ENCODE peak calls at places on chromosomes 2 and 18, in four cellular contexts. V is left lung; Z is naive thymus-derived CD4-positive, alpha-beta T cell; H is fibroblast of lung. C is an unnamed sample. For H3K27me3 and H3K9me3, the result is how much of the 10 kb centered on the place peaks cover.

GRCh38 chr18:79775441-79776221 is 22.1 kb upstream of the KCNG2 start:
- DNase-seq in V (peak), Z (no peak), H (no peak), C (no peak)

GRCh38 chr18:49100226-49100968 is 149.6 kb upstream of the SMAD7 start:
- DNase-seq in V (no peak), Z (no peak), H (peak), C (no peak)

GRCh38 chr2:170848587-170848986 is 31.9 kb downstream of the GAD1 start:
- DNase-seq in V (no peak), Z (no peak), H (peak), C (peak)

GRCh38 chr18:41642756-41643155 is 312.3 kb upstream of the PIK3C3 start:
- DNase-seq in V (no peak), Z (no peak), H (no peak), C (no peak)

GRCh38 chr18:76687271-76688006 is 134.9 kb upstream of the ZNF236 start:
- DNase-seq in V (no peak), Z (no peak), H (no peak), C (no peak)

GRCh38 chr18:9849407-9849961 is 36.3 kb upstream of the TXNDC2 start:
- DNase-seq in V (peak), Z (no peak), H (no peak), C (no peak)

GRCh38 chr2:10498525-10499274 is 50.6 kb upstream of the ODC1 start:
- DNase-seq in V (no peak), Z (no peak), H (no peak), C (no peak)

GRCh38 chr2:110121052-110121334 is 5.4 kb upstream of the MALL start:
- DNase-seq in V (no peak), Z (no peak), H (no peak), C (no peak)

GRCh38 chr2:235541016-235541415 is 47.2 kb downstream of the AGAP1 start:
- DNase-seq in V (no peak), Z (no peak), H (no peak), C (no peak)

GRCh38 chr18:48771641-48772380 is 179.0 kb downstream of the SMAD7 start:
- DNase-seq in V (no peak), Z (no peak), H (no peak), C (no peak)

GRCh38 chr2:186848873-186849578 is at the start of gene ZSWIM2:
- DNase-seq in V (peak), Z (no peak), H (peak), C (peak)

GRCh38 chr2:140580799-140581198 is 1550.0 kb downstream of the LRP1B start:
- DNase-seq in V (no peak), Z (no peak), H (peak), C (no peak)

GRCh38 chr2:25711641-25712369 is 38.4 kb upstream of the DTNB start:
- DNase-seq in V (no peak), Z (no peak), H (no peak), C (no peak)

GRCh38 chr18:24271381-24272331 is 126.0 kb downstream of the OSBPL1A start:
- DNase-seq in V (peak), Z (no peak), H (peak), C (peak)

GRCh38 chr18:72232611-72233010 is 311.5 kb downstream of the CBLN2 start:
- DNase-seq in V (no peak), Z (no peak), H (no peak), C (no peak)

GRCh38 chr2:192197387-192197786 is 2.7 kb upstream of the TMEFF2 start:
- DNase-seq in V (no peak), Z (no peak), H (peak), C (no peak)

GRCh38 chr2:113876503-113877387 is 13.1 kb upstream of the ACTR3 start:
- DNase-seq in V (no peak), Z (peak), H (no peak), C (no peak)

GRCh38 chr2:121735520-121736074 is 1.1 kb downstream of the NIFK start:
- DNase-seq in V (no peak), Z (no peak), H (no peak), C (no peak)

GRCh38 chr2:76640905-76641304 is 881.3 kb downstream of the LRRTM4 start:
- DNase-seq in V (no peak), Z (no peak), H (no peak), C (peak)

GRCh38 chr18:39596891-39597290 is 2031.3 kb upstream of the CELF4 start:
- DNase-seq in V (no peak), Z (no peak), H (no peak), C (no peak)

GRCh38 chr2:117771969-117772630 is 42.4 kb upstream of the DDX18 start:
- DNase-seq in V (no peak), Z (no peak), H (peak), C (no peak)

GRCh38 chr18:59208602-59209001 is 11.4 kb upstream of the GRP start:
- DNase-seq in V (no peak), Z (no peak), H (no peak), C (no peak)

GRCh38 chr18:48782381-48782841 is 168.4 kb downstream of the SMAD7 start:
- DNase-seq in V (no peak), Z (no peak), H (no peak), C (peak)

GRCh38 chr2:26816893-26817292 is 31.0 kb downstream of the CENPA start:
- DNase-seq in V (no peak), Z (no peak), H (no peak), C (no peak)

DNA sequence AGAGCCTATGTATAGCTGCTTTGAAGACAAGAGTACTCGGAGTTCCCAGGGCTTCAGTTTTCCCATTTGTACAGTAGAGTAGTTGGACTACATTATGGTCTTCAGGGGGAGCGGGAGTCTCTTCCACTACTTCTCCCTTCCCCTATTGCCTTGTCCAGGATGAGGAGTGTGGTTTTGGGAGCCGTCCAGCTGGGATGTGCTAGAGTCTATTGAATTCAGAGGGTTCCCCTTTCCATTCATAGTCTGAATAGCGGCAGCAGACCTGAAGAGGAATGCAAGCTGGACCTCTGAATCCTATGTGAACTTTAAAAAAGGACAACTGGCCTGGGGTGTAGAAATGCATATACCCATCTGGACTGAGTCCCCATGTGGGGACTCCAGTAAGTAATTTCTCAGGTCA is 43.5 kb upstream of the EPG5 start:
- DNase-seq in V (no peak), Z (no peak), H (no peak), C (no peak)
- H3K27me3 ChIP-seq in V (under half), Z (under half), H (under half), C (under half)

DNA sequence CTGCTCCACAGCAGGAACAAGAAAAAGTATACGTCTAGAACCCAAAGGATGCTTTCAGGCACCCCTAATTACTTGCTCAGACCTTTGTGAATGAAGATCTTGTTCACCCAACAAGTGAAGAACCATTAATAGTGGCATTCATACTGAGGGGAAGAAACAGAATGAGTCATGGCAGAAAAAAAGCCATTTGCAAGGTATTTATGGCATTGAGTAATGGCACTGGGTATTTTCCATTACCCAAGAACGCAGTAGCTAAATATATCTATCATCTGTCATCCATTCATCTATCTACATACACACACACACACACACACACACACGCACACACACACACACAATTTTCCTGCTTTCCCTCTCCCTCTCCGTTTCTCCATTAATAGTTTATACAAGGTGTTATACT is 56.4 kb upstream of the XIRP2 start:
- DNase-seq in V (no peak), Z (no peak), H (no peak), C (no peak)
- H3K9me3 ChIP-seq in V (under half), Z (under half), H (under half), C (under half)

GRCh38 chr2:233935426-233935825 is 18.3 kb downstream of the TRPM8 start:
- DNase-seq in V (no peak), Z (no peak), H (no peak), C (no peak)
- H3K27me3 ChIP-seq in V (under half), Z (under half), H (under half), C (under half)

GRCh38 chr2:82690757-82691411 is 1768.2 kb downstream of the SUCLG1 start:
- DNase-seq in V (no peak), Z (no peak), H (no peak), C (no peak)
- H3K9me3 ChIP-seq in V (under half), Z (under half), H (under half), C (under half)

GRCh38 chr2:15730545-15731212 is 139.0 kb downstream of the DDX1 start:
- DNase-seq in V (peak), Z (no peak), H (peak), C (peak)
- H3K27me3 ChIP-seq in V (under half), Z (under half), H (under half), C (under half)

GRCh38 chr2:55161295-55162210 is 70.5 kb downstream of the CLHC1 start:
- DNase-seq in V (peak), Z (no peak), H (no peak), C (no peak)

GRCh38 chr2:55163895-55164509 is 68.1 kb downstream of the CLHC1 start:
- DNase-seq in V (no peak), Z (no peak), H (no peak), C (no peak)

GRCh38 chr2:55164534-55165104 is 67.5 kb downstream of the CLHC1 start:
- DNase-seq in V (no peak), Z (no peak), H (no peak), C (no peak)

GRCh38 chr2:55162284-55163006 is 69.6 kb downstream of the CLHC1 start:
- DNase-seq in V (no peak), Z (no peak), H (no peak), C (no peak)

GRCh38 chr2:55163258-55163657 is 68.8 kb downstream of the CLHC1 start:
- DNase-seq in V (no peak), Z (no peak), H (peak), C (no peak)
- H3K9me3 ChIP-seq in V (under half), Z (under half), H (under half), C (under half)

DNA sequence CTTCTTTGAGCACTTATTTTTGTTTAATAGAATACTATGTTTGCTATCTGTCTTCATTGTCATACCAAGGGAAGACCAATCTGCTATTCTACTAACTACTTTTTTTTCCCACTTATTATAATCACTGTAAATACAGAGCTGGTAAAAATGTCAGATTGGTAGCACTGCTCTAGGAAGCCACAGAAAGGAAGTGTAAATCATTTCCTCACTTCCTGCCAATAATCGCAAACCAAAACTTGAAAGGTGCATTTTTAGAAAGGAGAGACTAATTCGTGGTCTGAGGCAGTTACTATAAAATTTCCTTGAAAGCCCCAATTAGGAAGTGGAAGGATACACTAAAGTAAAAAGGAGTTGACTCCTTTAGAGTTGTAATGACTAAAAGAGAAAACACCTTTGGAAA is 13.9 kb upstream of the THSD7B start:
- DNase-seq in V (no peak), Z (no peak), H (no peak), C (no peak)
- H3K27me3 ChIP-seq in V (under half), Z (under half), H (under half), C (under half)

DNA sequence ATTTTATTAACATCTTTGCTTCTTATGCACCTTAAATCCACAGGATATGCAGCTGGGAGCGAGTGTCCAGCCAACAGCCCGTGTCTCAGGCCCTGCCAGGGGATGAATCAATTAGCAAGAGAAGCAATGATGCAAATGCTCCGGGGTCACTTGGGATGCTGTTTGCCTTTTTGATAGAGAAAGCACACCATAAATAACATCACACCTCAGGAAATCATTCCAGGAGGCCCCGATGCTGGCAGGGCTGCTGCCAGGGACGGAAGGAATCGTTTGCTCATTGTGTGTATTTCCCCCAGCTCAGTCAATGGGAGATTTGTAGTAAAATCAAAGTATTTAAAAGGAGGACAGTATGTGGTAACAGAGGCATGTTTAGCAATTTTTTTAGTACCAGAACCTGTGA is 393.9 kb upstream of the HNRNPA3 start:
- DNase-seq in V (no peak), Z (no peak), H (no peak), C (no peak)
- H3K9me3 ChIP-seq in V (under half), Z (under half), H (under half), C (under half)